ENCODE peak calls at places on chromosomes 16 and 17, in six cellular contexts. S, Q, F, M, C and N are unnamed samples.
A peak's percentile ranks its signal among the peaks of the same experiment; 100 is the strongest.

GRCh38 chr17:78674156-78674555 is 97.0 kb upstream of the DNAH17 start:
- DNase-seq in C (no peak), F (no peak), S (no peak), Q (no peak), M (no peak), N (no peak)

GRCh38 chr16:86732621-86733297 is 154.4 kb downstream of the FOXL1 start:
- DNase-seq in S (peak; percentile 80), F (no peak), Q (no peak), C (no peak), M (no peak), N (no peak)

GRCh38 chr16:89018605-89019158 is 41.7 kb upstream of the CBFA2T3 start:
- DNase-seq in C (no peak), Q (peak; percentile 35), M (no peak), F (no peak), S (no peak), N (no peak)

GRCh38 chr17:27256225-27257030 is 37.5 kb upstream of the WSB1 start:
- DNase-seq in M (no peak), S (peak; percentile 83), C (no peak), F (no peak), Q (no peak), N (no peak)

GRCh38 chr16:29232811-29233704 is 173.5 kb downstream of the NPIPB11 start:
- DNase-seq in M (no peak), Q (no peak), C (no peak), S (no peak), F (no peak), N (no peak)

GRCh38 chr17:7858487-7858832 is 657 bp downstream of the CYB5D1 start:
- DNase-seq in F (no peak), Q (no peak), M (peak; percentile 50), S (peak; percentile 39), C (no peak), N (peak; percentile 16)

GRCh38 chr16:72895951-72896350 is 152.0 kb downstream of the ZFHX3 start:
- DNase-seq in M (no peak), S (no peak), F (no peak), C (no peak), Q (no peak), N (no peak)

GRCh38 chr16:57578521-57579360 is 36.3 kb downstream of the ADGRG5 start:
- DNase-seq in C (no peak), M (no peak), F (no peak), S (no peak), Q (no peak), N (no peak)

GRCh38 chr16:70638814-70639792 is 7.3 kb upstream of the IL34 start:
- DNase-seq in Q (no peak), F (no peak), M (no peak), C (no peak), S (peak; percentile 73), N (no peak)

GRCh38 chr17:27630607-27631408 is at the start of gene LGALS9:
- DNase-seq in Q (peak; percentile 11), C (no peak), M (peak; percentile 26), F (no peak), S (peak; percentile 43), N (no peak)

GRCh38 chr17:57986841-57987581 is 1.0 kb downstream of the VEZF1 start:
- DNase-seq in C (peak; percentile 27), F (no peak), S (peak; percentile 83), Q (peak; percentile 54), M (no peak), N (peak; percentile 69)

GRCh38 chr16:877242-878065 is 76.9 kb upstream of the GNG13 start:
- DNase-seq in C (no peak), S (no peak), Q (no peak), F (no peak), M (no peak), N (no peak)

GRCh38 chr17:19447085-19447583 is 36.1 kb downstream of the RNF112 start:
- DNase-seq in M (peak; percentile 33), S (peak; percentile 24), C (peak; percentile 25), F (peak; percentile 60), Q (peak; percentile 84), N (peak; percentile 39)

GRCh38 chr17:47708864-47709541 is 15.0 kb downstream of the TBKBP1 start:
- DNase-seq in S (peak; percentile 43), C (no peak), F (no peak), M (no peak), Q (no peak), N (no peak)

GRCh38 chr17:47915667-47916242 is 19.7 kb downstream of the SP2 start:
- DNase-seq in S (no peak), M (no peak), C (no peak), Q (no peak), F (no peak), N (no peak)

GRCh38 chr16:89270666-89271345 is 53.3 kb downstream of the ZNF778 start:
- DNase-seq in M (no peak), F (no peak), C (no peak), Q (no peak), S (no peak), N (no peak)

GRCh38 chr17:52376137-52376536 is 217.6 kb upstream of the CA10 start:
- DNase-seq in F (no peak), C (no peak), M (no peak), S (no peak), Q (no peak), N (no peak)

GRCh38 chr17:78974635-78975591 is 4.8 kb downstream of the LGALS3BP start:
- DNase-seq in S (peak; percentile 71), M (no peak), F (peak; percentile 71), Q (peak; percentile 46), C (no peak), N (no peak)

GRCh38 chr17:59712856-59713255 is 5.4 kb downstream of the VMP1 start:
- DNase-seq in M (no peak), S (no peak), Q (no peak), F (no peak), C (no peak), N (no peak)

GRCh38 chr17:40608061-40608581 is 39.5 kb downstream of the SMARCE1 start:
- DNase-seq in F (no peak), C (peak; percentile 42), S (no peak), Q (no peak), M (no peak), N (no peak)

GRCh38 chr16:35485915-35486314 is 2026.5 kb downstream of the TP53TG3F start:
- DNase-seq in C (no peak), M (no peak), Q (no peak), S (no peak), F (no peak), N (no peak)

GRCh38 chr16:60271382-60272180 is 1537.5 kb upstream of the GOT2 start:
- DNase-seq in S (no peak), M (no peak), C (no peak), Q (no peak), F (no peak), N (no peak)

GRCh38 chr17:77470800-77471733 is 330.3 kb downstream of the SEC14L1 start:
- DNase-seq in Q (peak; percentile 75), M (no peak), F (no peak), S (peak; percentile 47), C (no peak), N (peak; percentile 47)

GRCh38 chr16:86556576-86556975 is 1.5 kb upstream of the MTHFSD start:
- DNase-seq in Q (no peak), C (no peak), F (no peak), M (no peak), S (no peak), N (no peak)

GRCh38 chr17:74419862-74420492 is 11.9 kb upstream of the GPRC5C start:
- DNase-seq in Q (no peak), M (no peak), S (no peak), F (no peak), C (no peak), N (no peak)

GRCh38 chr16:89915303-89916232 is 3.1 kb upstream of the MC1R start:
- DNase-seq in M (no peak), C (no peak), Q (no peak), F (no peak), S (no peak), N (no peak)